ENCODE peak calls at places on chromosomes 12 and 14, in nine cellular contexts. X is anterior cingulate cortex; O is stimulated activated CD4-positive, alpha-beta T cell treated with anti-CD3 and anti-CD28 coated beads, Interleukin-4, amount 100 ng/mL, for 4 hours; L is substantia nigra; Z is SW 1271; G is GM10248; Q is NAMALWA; R is myocyte; P is lung microvascular endothelial cell. M is an unnamed sample.

GRCh38 chr12:55795950-55796349 is 21.6 kb downstream of the SARNP start:
- DNase-seq in X (no peak), O (no peak), L (no peak), Z (no peak), G (no peak), Q (no peak), R (no peak), P (no peak), M (no peak)

GRCh38 chr12:78442454-78442801 is 422.1 kb upstream of the SYT1 start:
- DNase-seq in X (no peak), O (no peak), L (no peak), Z (no peak), G (no peak), Q (no peak), R (no peak), P (no peak), M (no peak)

GRCh38 chr14:64510825-64511679 is 6.5 kb downstream of the ZBTB1 start:
- DNase-seq in X (peak), O (peak), L (peak), Z (peak), G (peak), Q (peak), R (peak), P (peak), M (peak)

GRCh38 chr12:52197371-52198231 is 5.8 kb upstream of the KRT80 start:
- DNase-seq in X (no peak), O (no peak), L (no peak), Z (peak), G (no peak), Q (no peak), R (peak), P (no peak), M (no peak)

GRCh38 chr12:1855241-1855640 is 34.9 kb downstream of the LRTM2 start:
- DNase-seq in X (no peak), O (no peak), L (no peak), Z (peak), G (no peak), Q (no peak), R (peak), P (no peak), M (no peak)

GRCh38 chr12:59131462-59131861 is 211.2 kb upstream of the LRIG3 start:
- DNase-seq in X (no peak), O (no peak), L (no peak), Z (no peak), G (no peak), Q (no peak), R (no peak), P (no peak), M (no peak)

GRCh38 chr14:75279739-75280447 is 1.3 kb downstream of the FOS start:
- DNase-seq in X (no peak), O (peak), L (peak), Z (no peak), G (no peak), Q (peak), R (peak), P (peak), M (peak)

GRCh38 chr12:66107451-66107915 is 23.1 kb downstream of the LLPH start:
- DNase-seq in X (no peak), O (peak), L (no peak), Z (peak), G (peak), Q (peak), R (peak), P (peak), M (peak)

GRCh38 chr14:22386924-22387775 is 201.9 kb downstream of the DAD1 start:
- DNase-seq in X (peak), O (peak), L (peak), Z (peak), G (peak), Q (peak), R (peak), P (peak), M (peak)

GRCh38 chr12:21476949-21477348 is 24.5 kb downstream of the RECQL start:
- DNase-seq in X (no peak), O (no peak), L (no peak), Z (no peak), G (no peak), Q (no peak), R (peak), P (peak), M (no peak)

GRCh38 chr14:101492716-101493115 is 68.6 kb upstream of the DIO3 start:
- DNase-seq in X (no peak), O (no peak), L (no peak), Z (no peak), G (no peak), Q (no peak), R (no peak), P (no peak), M (no peak)

GRCh38 chr12:42810006-42810405 is 220.5 kb upstream of the PRICKLE1 start:
- DNase-seq in X (no peak), O (no peak), L (no peak), Z (no peak), G (no peak), Q (no peak), R (peak), P (no peak), M (no peak)

GRCh38 chr12:66335746-66336145 is 33.5 kb downstream of the HELB start:
- DNase-seq in X (no peak), O (no peak), L (no peak), Z (no peak), G (no peak), Q (no peak), R (no peak), P (no peak), M (no peak)

GRCh38 chr12:30811966-30812365 is 57.2 kb upstream of the CAPRIN2 start:
- DNase-seq in X (no peak), O (no peak), L (no peak), Z (no peak), G (no peak), Q (no peak), R (peak), P (no peak), M (no peak)

GRCh38 chr12:31325524-31325875 is 450 bp downstream of the SINHCAF start:
- DNase-seq in X (no peak), O (peak), L (peak), Z (no peak), G (no peak), Q (no peak), R (no peak), P (no peak), M (no peak)

GRCh38 chr12:117202033-117202432 is 11.8 kb upstream of the FBXO21 start:
- DNase-seq in X (no peak), O (no peak), L (no peak), Z (no peak), G (no peak), Q (no peak), R (no peak), P (no peak), M (no peak)

GRCh38 chr12:101968770-101969169 is 91.4 kb downstream of the DRAM1 start:
- DNase-seq in X (no peak), O (no peak), L (no peak), Z (no peak), G (no peak), Q (no peak), R (no peak), P (no peak), M (no peak)

GRCh38 chr12:111437816-111438454 is 32.2 kb downstream of the SH2B3 start:
- DNase-seq in X (no peak), O (no peak), L (no peak), Z (peak), G (no peak), Q (no peak), R (peak), P (peak), M (no peak)

GRCh38 chr14:51488569-51489220 is 163.0 kb upstream of the FRMD6 start:
- DNase-seq in X (no peak), O (no peak), L (no peak), Z (no peak), G (no peak), Q (no peak), R (no peak), P (no peak), M (no peak)

GRCh38 chr14:90373887-90374286 is 22.9 kb upstream of the CALM1 start:
- DNase-seq in X (no peak), O (no peak), L (no peak), Z (no peak), G (no peak), Q (no peak), R (no peak), P (no peak), M (no peak)

GRCh38 chr12:51368640-51369517 is 22.3 kb downstream of the GALNT6 start:
- DNase-seq in X (no peak), O (peak), L (peak), Z (no peak), G (peak), Q (peak), R (peak), P (peak), M (no peak)